ENCODE peak calls at places on chromosome 17, in nine cellular contexts. E is fibroblast of pulmonary artery, P is HCT116, Q is body of pancreas, Y is AG10803, O is AG04450, U is B cell, S is choroid plexus epithelial cell, V is Panc1. B is an unnamed sample.

GRCh38 chr17:43759836-43760235 is 1.2 kb upstream of the SOST start:
- DNase-seq in E (no peak), P (no peak), Q (no peak), Y (no peak), O (no peak), U (no peak), S (no peak), V (no peak), B (no peak)

GRCh38 chr17:48444531-48445247 is 14.7 kb upstream of the SKAP1 start:
- DNase-seq in E (no peak), P (no peak), Q (no peak), Y (no peak), O (no peak), U (peak; percentile 42), S (no peak), V (no peak), B (no peak)

GRCh38 chr17:74478369-74479100 is 12.1 kb downstream of the CD300A start:
- DNase-seq in E (no peak), P (no peak), Q (peak; percentile 56), Y (no peak), O (no peak), U (no peak), S (no peak), V (no peak), B (no peak)

GRCh38 chr17:44344939-44345496 is at the start of gene GRN:
- DNase-seq in E (peak; percentile 100), P (peak; percentile 99), Q (peak; percentile 98), Y (peak; percentile 98), O (peak; percentile 98), U (peak; percentile 86), S (peak; percentile 99), V (peak; percentile 87), B (peak; percentile 87)

GRCh38 chr17:75720656-75721462 is at the start of gene ITGB4:
- DNase-seq in E (no peak), P (peak; percentile 72), Q (peak; percentile 91), Y (no peak), O (no peak), U (no peak), S (no peak), V (no peak), B (no peak)

GRCh38 chr17:44348234-44348987 is 3.3 kb downstream of the GRN start:
- DNase-seq in E (no peak), P (no peak), Q (peak; percentile 63), Y (peak; percentile 49), O (no peak), U (peak; percentile 89), S (peak; percentile 66), V (no peak), B (no peak)

GRCh38 chr17:38745545-38745944 is 2.6 kb downstream of the PCGF2 start:
- DNase-seq in E (no peak), P (no peak), Q (no peak), Y (no peak), O (no peak), U (no peak), S (no peak), V (no peak), B (no peak)

GRCh38 chr17:66399441-66399840 is 97.0 kb downstream of the PRKCA start:
- DNase-seq in E (no peak), P (no peak), Q (no peak), Y (no peak), O (no peak), U (no peak), S (no peak), V (no peak), B (no peak)

GRCh38 chr17:34230342-34230741 is 24.7 kb upstream of the CCL2 start:
- DNase-seq in E (no peak), P (no peak), Q (no peak), Y (no peak), O (no peak), U (no peak), S (no peak), V (no peak), B (no peak)

DNA sequence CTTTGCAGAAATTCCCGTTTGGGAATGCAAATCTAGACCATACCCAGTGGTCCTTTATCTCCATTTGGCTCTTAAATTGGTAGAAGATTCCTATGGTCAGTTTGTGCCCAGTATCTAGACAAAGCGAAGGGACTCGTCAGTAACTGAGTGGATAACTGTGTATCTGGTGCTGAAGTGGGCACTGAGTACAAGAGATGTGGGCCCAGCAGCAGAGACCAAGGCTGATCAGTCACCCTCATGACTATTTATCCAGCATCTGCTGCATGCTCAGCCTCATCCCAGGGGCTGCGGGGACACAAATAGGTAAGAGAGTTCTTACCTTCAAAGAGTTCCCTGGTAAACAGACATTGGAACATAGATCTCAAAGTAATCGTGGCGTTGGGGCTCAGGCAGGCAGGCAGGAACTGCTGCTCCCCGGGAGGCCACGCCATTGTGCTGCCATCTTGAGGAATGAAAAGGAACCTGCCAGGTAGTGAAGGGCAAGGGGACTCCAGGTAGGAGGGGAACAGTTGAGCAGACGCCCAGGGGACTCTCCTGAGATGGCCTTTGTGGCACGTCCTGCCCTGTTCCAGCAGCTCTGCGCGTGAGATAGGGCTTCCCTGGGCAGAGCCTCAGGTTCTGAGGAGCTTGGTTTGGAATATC is 10.3 kb downstream of the NT5M start:
- DNase-seq in E (peak; percentile 34), P (peak; percentile 31), Q (peak; percentile 72), Y (no peak), O (no peak), U (peak; percentile 75), S (peak; percentile 31), V (peak; percentile 32), B (no peak)
- TF ChIP-seq CTCF in E (peak; percentile 48), P (peak; percentile 75), Q (peak; percentile 66), Y (peak; percentile 43), O (peak; percentile 51), U (peak; percentile 75), S (peak; percentile 53), V (peak; percentile 86), B (peak; percentile 59)

GRCh38 chr17:64217249-64217652 is 45.8 kb downstream of the TEX2 start:
- DNase-seq in E (no peak), P (no peak), Q (no peak), Y (no peak), O (no peak), U (no peak), S (no peak), V (no peak), B (no peak)

GRCh38 chr17:64214950-64215349 is 48.1 kb downstream of the TEX2 start:
- DNase-seq in E (no peak), P (no peak), Q (no peak), Y (no peak), O (no peak), U (no peak), S (no peak), V (no peak), B (no peak)

GRCh38 chr17:64216030-64216384 is 47.1 kb downstream of the TEX2 start:
- DNase-seq in E (peak; percentile 58), P (no peak), Q (no peak), Y (peak; percentile 51), O (no peak), U (no peak), S (peak; percentile 43), V (no peak), B (no peak)

GRCh38 chr17:64218066-64218465 is 45.0 kb downstream of the TEX2 start:
- DNase-seq in E (no peak), P (no peak), Q (no peak), Y (no peak), O (no peak), U (peak; percentile 55), S (no peak), V (no peak), B (no peak)

DNA sequence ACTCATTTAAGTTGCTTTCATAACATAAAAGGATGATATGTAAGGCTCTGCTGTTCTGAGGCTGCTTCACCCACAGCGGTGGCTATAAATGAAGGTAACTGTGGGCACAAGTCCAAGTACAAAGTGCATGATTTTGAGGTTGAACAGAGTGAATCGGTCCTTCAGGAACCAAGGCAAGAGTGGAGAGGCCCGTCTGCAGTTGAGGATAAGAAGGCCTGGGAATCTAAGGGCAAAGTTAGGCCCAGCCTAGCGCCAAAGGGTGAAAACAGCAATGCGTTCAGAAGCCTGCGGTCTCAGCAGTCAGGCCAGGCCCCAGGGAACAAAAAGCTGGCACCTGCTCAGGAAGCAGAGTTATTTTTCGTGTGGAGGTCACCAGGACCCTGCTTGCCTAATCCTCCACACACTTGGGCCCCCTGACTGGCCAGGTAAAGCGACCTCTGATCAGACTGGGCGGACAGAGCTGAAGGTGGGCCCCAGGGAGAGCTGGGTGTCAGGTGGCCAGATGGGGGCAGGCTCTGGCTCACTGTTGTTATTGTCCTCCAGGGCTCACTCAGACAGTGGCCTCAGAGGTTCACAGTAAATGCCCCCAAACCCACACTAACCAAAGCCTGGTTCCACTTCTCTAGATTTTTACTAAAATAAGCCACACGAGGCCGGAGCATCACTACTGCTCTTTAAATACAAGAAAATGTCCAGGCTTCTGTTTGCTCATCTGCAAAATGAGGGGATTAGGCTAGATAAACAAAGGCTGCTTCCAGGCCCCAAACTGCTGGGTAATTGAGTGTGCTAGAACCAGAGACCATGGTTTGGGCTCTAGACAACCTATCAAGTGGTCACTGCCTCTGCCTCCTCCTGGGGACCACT is 46.4 kb downstream of the TEX2 start:
- DNase-seq in E (peak; percentile 62), P (no peak), Q (peak; percentile 58), Y (no peak), O (no peak), U (peak; percentile 42), S (peak; percentile 66), V (no peak), B (no peak)
- TF ChIP-seq CTCF in E (peak; percentile 5), P (no peak), Q (no peak), Y (no peak), O (peak; percentile 1), U (no peak), S (peak; percentile 17), V (no peak), B (no peak)

GRCh38 chr17:9120471-9120870 is 99.2 kb downstream of the NTN1 start:
- DNase-seq in E (no peak), P (peak; percentile 3), Q (no peak), Y (no peak), O (no peak), U (no peak), S (no peak), V (no peak), B (peak; percentile 36)
- TF ChIP-seq CTCF in E (no peak), P (peak; percentile 82), Q (no peak), Y (peak; percentile 13), O (no peak), U (peak; percentile 32), S (peak; percentile 31), V (peak; percentile 75), B (peak; percentile 49)

DNA sequence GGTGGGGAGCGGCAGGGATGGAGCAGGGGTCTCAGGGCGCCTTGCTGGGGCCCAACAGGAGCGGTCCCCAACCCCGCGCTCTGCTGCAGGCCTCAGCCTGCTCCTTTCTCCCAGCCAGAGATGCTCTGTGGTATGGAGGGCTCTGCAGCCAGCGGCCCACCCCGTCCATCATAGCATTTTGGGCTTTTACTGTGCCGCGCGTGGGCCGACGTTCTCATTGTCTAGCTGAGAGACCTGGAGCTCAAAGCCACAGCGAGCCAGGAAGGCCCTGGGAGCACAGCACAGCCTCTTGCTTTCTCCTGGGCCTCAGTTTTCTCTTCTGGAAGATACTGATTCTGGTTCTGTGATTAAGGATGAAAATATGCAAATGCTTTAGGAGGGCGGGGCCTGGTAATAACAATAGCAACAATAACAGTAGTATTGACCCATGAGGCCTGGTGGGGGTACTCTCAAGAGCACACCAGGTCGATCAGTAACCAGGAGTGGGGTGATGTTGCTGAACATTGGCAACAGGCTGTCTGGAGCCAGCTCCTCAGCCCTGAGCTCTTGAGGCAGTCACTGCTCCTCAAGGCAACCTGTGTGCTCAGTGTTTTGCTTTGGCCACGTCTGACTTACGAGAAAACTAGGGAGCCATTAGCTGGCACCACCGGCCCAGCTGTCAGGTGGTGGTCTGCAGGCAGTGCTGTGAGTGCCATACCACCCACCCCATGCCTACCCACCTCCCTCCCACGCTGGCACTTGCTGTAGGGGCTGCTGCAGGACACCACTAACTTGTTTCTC is 1.1 kb upstream of the RASD1 start:
- DNase-seq in E (no peak), P (no peak), Q (no peak), Y (no peak), O (no peak), U (no peak), S (no peak), V (no peak), B (no peak)
- TF ChIP-seq CTCF in E (no peak), P (no peak), Q (no peak), Y (no peak), O (no peak), U (peak; percentile 44), S (no peak), V (no peak), B (no peak)

B was measured in neural crest cell.